ENCODE peak calls at places on chromosome 19, in four cellular contexts. Q, N, U and A are unnamed samples.

GRCh38 chr19:50696065-50696425 is 23.6 kb downstream of the SHANK1 start:
- DNase-seq in Q (no peak), N (no peak), U (no peak), A (no peak)

GRCh38 chr19:33296473-33297060 is 5.8 kb downstream of the CEBPA start:
- DNase-seq in Q (no peak), N (no peak), U (no peak), A (no peak)

GRCh38 chr19:41327499-41328156 is 17.7 kb downstream of the CCDC97 start:
- DNase-seq in Q (peak), N (no peak), U (no peak), A (peak)

GRCh38 chr19:46296722-46297431 is at the start of gene HIF3A:
- DNase-seq in Q (no peak), N (no peak), U (peak), A (no peak)

GRCh38 chr19:19466201-19466600 is 49.1 kb downstream of the TSSK6 start:
- DNase-seq in Q (no peak), N (no peak), U (no peak), A (no peak)

GRCh38 chr19:38929929-38930775 is at the start of gene SARS2:
- DNase-seq in Q (peak), N (peak), U (peak), A (peak)

GRCh38 chr19:39481229-39481545 is 549 bp downstream of the TIMM50 start:
- DNase-seq in Q (no peak), N (no peak), U (no peak), A (no peak)

GRCh38 chr19:23439623-23440022 is 44.4 kb upstream of the ZNF91 start:
- DNase-seq in Q (no peak), N (no peak), U (no peak), A (no peak)

GRCh38 chr19:17920527-17920926 is 12.3 kb upstream of the CCDC124 start:
- DNase-seq in Q (no peak), N (no peak), U (no peak), A (no peak)

GRCh38 chr19:4600082-4600481 is 39.2 kb upstream of the TNFAIP8L1 start:
- DNase-seq in Q (no peak), N (no peak), U (no peak), A (no peak)

GRCh38 chr19:6811906-6812305 is 39.4 kb downstream of the VAV1 start:
- DNase-seq in Q (peak), N (peak), U (no peak), A (no peak)

GRCh38 chr19:53357821-53358581 is 7.5 kb upstream of the ZNF525 start:
- DNase-seq in Q (no peak), N (no peak), U (no peak), A (no peak)

GRCh38 chr19:38718747-38719543 is 25.3 kb downstream of the CAPN12 start:
- DNase-seq in Q (no peak), N (no peak), U (no peak), A (no peak)

GRCh38 chr19:50329146-50329925 is at the start of gene KCNC3:
- DNase-seq in Q (peak), N (peak), U (peak), A (peak)

GRCh38 chr19:45630463-45630862 is 8.7 kb downstream of the EML2 start:
- DNase-seq in Q (peak), N (peak), U (no peak), A (no peak)

GRCh38 chr19:16896098-16896912 is 7.5 kb downstream of the F2RL3 start:
- DNase-seq in Q (no peak), N (no peak), U (peak), A (no peak)

GRCh38 chr19:51337141-51337860 is 4.6 kb downstream of the VSIG10L start:
- DNase-seq in Q (no peak), N (no peak), U (no peak), A (no peak)

GRCh38 chr19:55370305-55370988 is at the start of gene IL11:
- DNase-seq in Q (no peak), N (no peak), U (no peak), A (no peak)

GRCh38 chr19:12237143-12237839 is 57.4 kb downstream of the ZNF44 start:
- DNase-seq in Q (no peak), N (no peak), U (no peak), A (no peak)

GRCh38 chr19:39032164-39032918 is at the start of gene FBXO27:
- DNase-seq in Q (no peak), N (no peak), U (peak), A (no peak)

GRCh38 chr19:50461066-50461875 is 15.0 kb upstream of the EMC10 start:
- DNase-seq in Q (peak), N (peak), U (peak), A (no peak)

GRCh38 chr19:10419646-10420443 is 493 bp upstream of the PDE4A start:
- DNase-seq in Q (peak), N (no peak), U (no peak), A (no peak)

GRCh38 chr19:45428385-45429231 is 4.9 kb upstream of the ERCC1 start:
- DNase-seq in Q (no peak), N (no peak), U (peak), A (no peak)

GRCh38 chr19:41415154-41415571 is 12.0 kb downstream of the B3GNT8 start:
- DNase-seq in Q (no peak), N (no peak), U (no peak), A (no peak)

GRCh38 chr19:47315125-47315821 is 5.6 kb downstream of the C5AR1 start:
- DNase-seq in Q (no peak), N (peak), U (no peak), A (no peak)

GRCh38 chr19:50266896-50267295 is 62.3 kb downstream of the KCNC3 start:
- DNase-seq in Q (peak), N (no peak), U (no peak), A (no peak)

GRCh38 chr19:38924383-38924782 is 6.2 kb downstream of the SARS2 start:
- DNase-seq in Q (no peak), N (no peak), U (no peak), A (no peak)

GRCh38 chr19:10010247-10010691 is at the start of gene COL5A3:
- DNase-seq in Q (no peak), N (no peak), U (no peak), A (no peak)

GRCh38 chr19:55579766-55580621 is 654 bp downstream of the ZNF579 start:
- DNase-seq in Q (no peak), N (no peak), U (no peak), A (no peak)

GRCh38 chr19:47232422-47233211 is 1.6 kb upstream of the BBC3 start:
- DNase-seq in Q (peak), N (no peak), U (no peak), A (no peak)

GRCh38 chr19:44142014-44142523 is 715 bp downstream of the ZNF234 start:
- DNase-seq in Q (peak), N (no peak), U (no peak), A (no peak)

GRCh38 chr19:52734893-52735661 is at the start of gene ZNF611:
- DNase-seq in Q (peak), N (peak), U (peak), A (peak)

GRCh38 chr19:3682741-3683404 is 17.4 kb downstream of the PIP5K1C start:
- DNase-seq in Q (no peak), N (no peak), U (no peak), A (no peak)

GRCh38 chr19:49113762-49114629 is at the start of gene LIN7B:
- DNase-seq in Q (peak), N (no peak), U (peak), A (no peak)
- TF ChIP-seq CTCF in Q (peak), N (peak), U (peak), A (no peak)

GRCh38 chr19:28985201-28985600 is 227.8 kb downstream of the UQCRFS1 start:
- DNase-seq in Q (no peak), N (no peak), U (no peak), A (no peak)

GRCh38 chr19:28981994-28982393 is 231.0 kb downstream of the UQCRFS1 start:
- DNase-seq in Q (no peak), N (no peak), U (no peak), A (no peak)

GRCh38 chr19:28984315-28984714 is 228.6 kb downstream of the UQCRFS1 start:
- DNase-seq in Q (no peak), N (no peak), U (no peak), A (no peak)

GRCh38 chr19:28977826-28978225 is 235.1 kb downstream of the UQCRFS1 start:
- DNase-seq in Q (no peak), N (no peak), U (no peak), A (no peak)

DNA sequence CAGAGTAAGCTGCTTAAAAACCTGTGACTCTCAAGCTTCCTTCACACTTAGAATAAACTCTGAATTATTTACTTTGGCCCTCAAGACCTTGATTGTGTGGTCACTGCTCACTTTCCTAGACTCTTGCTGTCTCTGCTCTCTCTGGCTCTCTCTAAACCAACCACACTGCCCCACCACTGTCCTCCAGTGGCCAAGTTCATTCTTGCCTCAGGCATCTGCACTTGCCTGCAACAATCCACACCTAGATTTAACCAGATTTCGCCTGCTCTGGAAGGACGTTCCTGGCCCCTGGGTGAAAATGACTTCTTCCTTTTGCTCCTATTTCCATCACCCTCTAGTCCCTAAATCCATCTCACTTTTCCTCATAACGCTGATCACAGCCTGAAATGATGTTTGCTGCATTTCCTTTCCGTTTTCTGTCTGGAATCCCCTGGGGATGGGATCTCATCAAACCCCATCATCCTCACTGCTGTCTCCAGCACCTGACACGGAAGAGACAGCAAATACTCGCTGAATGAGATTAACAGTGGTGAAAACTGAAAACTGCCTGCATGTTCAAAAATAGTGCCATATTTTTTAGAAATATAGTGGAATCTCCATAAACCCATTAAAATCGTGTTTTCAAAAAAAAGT is 232.6 kb downstream of the UQCRFS1 start:
- DNase-seq in Q (no peak), N (peak), U (no peak), A (no peak)
- TF ChIP-seq CTCF in Q (no peak), N (peak), U (peak), A (no peak)

GRCh38 chr19:2199861-2200623 is 36.1 kb downstream of the PLEKHJ1 start:
- DNase-seq in Q (no peak), N (no peak), U (no peak), A (no peak)

GRCh38 chr19:2197270-2197669 is 33.5 kb downstream of the DOT1L start:
- DNase-seq in Q (no peak), N (no peak), U (no peak), A (no peak)

GRCh38 chr19:2198317-2198716 is 34.6 kb downstream of the DOT1L start:
- DNase-seq in Q (no peak), N (no peak), U (no peak), A (no peak)

GRCh38 chr19:2201473-2202148 is 34.5 kb downstream of the PLEKHJ1 start:
- DNase-seq in Q (no peak), N (no peak), U (no peak), A (no peak)

DNA sequence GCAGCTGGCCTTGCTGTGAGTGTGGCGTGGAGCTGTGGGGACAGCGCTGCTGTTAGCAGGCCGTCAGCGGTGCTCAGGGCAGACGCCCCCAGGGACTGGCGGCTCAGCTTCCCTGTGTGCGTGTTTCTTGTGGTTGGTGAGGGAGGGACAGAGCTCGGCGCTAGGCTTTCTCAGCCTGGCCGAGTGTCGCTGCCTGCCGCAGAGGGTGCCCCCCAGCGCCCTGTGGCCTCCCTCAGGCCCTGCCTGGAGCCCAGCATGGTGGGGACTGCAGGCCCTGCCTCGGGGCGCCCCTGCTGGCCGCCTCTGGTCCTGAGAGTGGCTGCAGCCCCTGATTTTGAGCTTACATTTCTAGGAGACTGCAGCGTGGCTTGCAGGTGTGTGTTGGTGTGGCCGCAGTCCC is 35.5 kb downstream of the DOT1L start:
- DNase-seq in Q (peak), N (no peak), U (peak), A (no peak)
- TF ChIP-seq CTCF in Q (peak), N (peak), U (peak), A (no peak)

GRCh38 chr19:35045667-35046300 is 4.3 kb downstream of the HPN start:
- DNase-seq in Q (peak), N (no peak), U (no peak), A (no peak)
- TF ChIP-seq CTCF in Q (peak), N (peak), U (peak), A (no peak)

GRCh38 chr19:34430738-34431625 is 2.8 kb downstream of the UBA2 start:
- DNase-seq in Q (peak), N (no peak), U (no peak), A (no peak)
- TF ChIP-seq CTCF in Q (peak), N (peak), U (peak), A (no peak)

GRCh38 chr19:58554494-58555368 is at the start of gene CHMP2A:
- DNase-seq in Q (peak), N (peak), U (peak), A (peak)
- TF ChIP-seq CTCF in Q (no peak), N (no peak), U (no peak), A (no peak)